ENCODE peak calls at places on chromosome 4, in eight cellular contexts. One of them, this sample, is unnamed.

GRCh38 chr4:162061214-162061613 is 102.6 kb downstream of the FSTL5 start:
- DNase-seq in cardiac muscle cell: no peak
- DNase-seq in endodermal cell: peak; percentile 63
- DNase-seq in spleen: no peak
- DNase-seq in body of pancreas: no peak
- DNase-seq in A549: peak; percentile 5
- DNase-seq in IMR-90: no peak
- DNase-seq in heart right ventricle: no peak
- DNase-seq in this sample: no peak

GRCh38 chr4:150315691-150316090 is 237.4 kb downstream of the DCLK2 start:
- DNase-seq in spleen: no peak
- DNase-seq in heart right ventricle: no peak
- DNase-seq in IMR-90: no peak
- DNase-seq in A549: no peak
- DNase-seq in cardiac muscle cell: no peak
- DNase-seq in endodermal cell: no peak
- DNase-seq in body of pancreas: no peak
- DNase-seq in this sample: no peak

GRCh38 chr4:97395980-97396562 is 747.2 kb downstream of the STPG2 start:
- DNase-seq in heart right ventricle: no peak
- DNase-seq in A549: peak; percentile 2
- DNase-seq in body of pancreas: no peak
- DNase-seq in spleen: no peak
- DNase-seq in endodermal cell: no peak
- DNase-seq in cardiac muscle cell: no peak
- DNase-seq in IMR-90: no peak
- DNase-seq in this sample: peak; percentile 11

GRCh38 chr4:119087121-119087520 is 48.5 kb upstream of the MYOZ2 start:
- DNase-seq in endodermal cell: no peak
- DNase-seq in A549: peak; percentile 31
- DNase-seq in IMR-90: no peak
- DNase-seq in body of pancreas: no peak
- DNase-seq in heart right ventricle: no peak
- DNase-seq in spleen: no peak
- DNase-seq in cardiac muscle cell: peak; percentile 34
- DNase-seq in this sample: no peak

GRCh38 chr4:44662623-44663006 is 11.2 kb upstream of the YIPF7 start:
- DNase-seq in endodermal cell: no peak
- DNase-seq in body of pancreas: no peak
- DNase-seq in IMR-90: no peak
- DNase-seq in cardiac muscle cell: no peak
- DNase-seq in A549: no peak
- DNase-seq in heart right ventricle: no peak
- DNase-seq in spleen: no peak
- DNase-seq in this sample: no peak

GRCh38 chr4:148390311-148390710 is 51.9 kb downstream of the NR3C2 start:
- DNase-seq in IMR-90: no peak
- DNase-seq in body of pancreas: no peak
- DNase-seq in heart right ventricle: no peak
- DNase-seq in spleen: no peak
- DNase-seq in cardiac muscle cell: no peak
- DNase-seq in endodermal cell: no peak
- DNase-seq in A549: no peak
- DNase-seq in this sample: no peak

GRCh38 chr4:26201119-26201518 is 119.7 kb upstream of the RBPJ start:
- DNase-seq in spleen: no peak
- DNase-seq in endodermal cell: no peak
- DNase-seq in IMR-90: no peak
- DNase-seq in body of pancreas: no peak
- DNase-seq in heart right ventricle: no peak
- DNase-seq in A549: no peak
- DNase-seq in cardiac muscle cell: no peak
- DNase-seq in this sample: no peak

GRCh38 chr4:132227349-132228165 is 921.5 kb upstream of the PCDH10 start:
- DNase-seq in body of pancreas: peak; percentile 38
- DNase-seq in spleen: no peak
- DNase-seq in A549: peak; percentile 62
- DNase-seq in heart right ventricle: peak; percentile 10
- DNase-seq in IMR-90: peak; percentile 2
- DNase-seq in cardiac muscle cell: peak; percentile 62
- DNase-seq in endodermal cell: peak; percentile 93
- DNase-seq in this sample: peak; percentile 60

GRCh38 chr4:183700407-183700806 is 41.3 kb downstream of the TRAPPC11 start:
- DNase-seq in IMR-90: no peak
- DNase-seq in A549: no peak
- DNase-seq in cardiac muscle cell: no peak
- DNase-seq in body of pancreas: no peak
- DNase-seq in endodermal cell: no peak
- DNase-seq in spleen: no peak
- DNase-seq in heart right ventricle: no peak
- DNase-seq in this sample: no peak

GRCh38 chr4:119210760-119211159 is 1.8 kb upstream of the USP53 start:
- DNase-seq in A549: peak; percentile 17
- DNase-seq in IMR-90: peak; percentile 68
- DNase-seq in heart right ventricle: no peak
- DNase-seq in body of pancreas: no peak
- DNase-seq in endodermal cell: no peak
- DNase-seq in cardiac muscle cell: peak; percentile 51
- DNase-seq in spleen: no peak
- DNase-seq in this sample: no peak

GRCh38 chr4:101706535-101707057 is 83.9 kb upstream of the BANK1 start:
- DNase-seq in spleen: no peak
- DNase-seq in heart right ventricle: no peak
- DNase-seq in body of pancreas: no peak
- DNase-seq in endodermal cell: no peak
- DNase-seq in IMR-90: no peak
- DNase-seq in cardiac muscle cell: no peak
- DNase-seq in A549: no peak
- DNase-seq in this sample: no peak

GRCh38 chr4:77600521-77601451 is 4.8 kb upstream of the CXCL13 start:
- DNase-seq in heart right ventricle: no peak
- DNase-seq in body of pancreas: peak; percentile 49
- DNase-seq in A549: peak; percentile 34
- DNase-seq in cardiac muscle cell: peak; percentile 61
- DNase-seq in IMR-90: peak; percentile 29
- DNase-seq in endodermal cell: peak; percentile 64
- DNase-seq in spleen: no peak
- DNase-seq in this sample: peak; percentile 14

GRCh38 chr4:128600996-128601857 is 208.3 kb upstream of the JADE1 start:
- DNase-seq in spleen: no peak
- DNase-seq in cardiac muscle cell: peak; percentile 99
- DNase-seq in IMR-90: peak; percentile 97
- DNase-seq in body of pancreas: peak; percentile 91
- DNase-seq in endodermal cell: peak; percentile 78
- DNase-seq in A549: peak; percentile 94
- DNase-seq in heart right ventricle: peak; percentile 41
- DNase-seq in this sample: peak; percentile 43

GRCh38 chr4:41214158-41215146 is at the start of gene APBB2:
- DNase-seq in spleen: peak; percentile 87
- DNase-seq in endodermal cell: peak; percentile 99
- DNase-seq in heart right ventricle: peak; percentile 95
- DNase-seq in A549: peak; percentile 95
- DNase-seq in IMR-90: peak; percentile 97
- DNase-seq in body of pancreas: peak; percentile 97
- DNase-seq in cardiac muscle cell: peak; percentile 99
- DNase-seq in this sample: peak; percentile 98

GRCh38 chr4:69799337-69799736 is 38.9 kb upstream of the SULT1B1 start:
- DNase-seq in spleen: no peak
- DNase-seq in IMR-90: no peak
- DNase-seq in A549: no peak
- DNase-seq in endodermal cell: no peak
- DNase-seq in body of pancreas: no peak
- DNase-seq in cardiac muscle cell: no peak
- DNase-seq in heart right ventricle: no peak
- DNase-seq in this sample: no peak

GRCh38 chr4:35649784-35650183 is 594.5 kb downstream of the ARAP2 start:
- DNase-seq in A549: no peak
- DNase-seq in cardiac muscle cell: no peak
- DNase-seq in endodermal cell: no peak
- DNase-seq in spleen: no peak
- DNase-seq in IMR-90: no peak
- DNase-seq in body of pancreas: no peak
- DNase-seq in heart right ventricle: no peak
- DNase-seq in this sample: no peak

GRCh38 chr4:30245140-30245539 is 475.0 kb upstream of the PCDH7 start:
- DNase-seq in endodermal cell: no peak
- DNase-seq in spleen: no peak
- DNase-seq in body of pancreas: no peak
- DNase-seq in cardiac muscle cell: no peak
- DNase-seq in A549: no peak
- DNase-seq in IMR-90: no peak
- DNase-seq in heart right ventricle: no peak
- DNase-seq in this sample: no peak

GRCh38 chr4:151417766-151418376 is 8.9 kb downstream of the FHIP1A start:
- DNase-seq in body of pancreas: peak; percentile 34
- DNase-seq in heart right ventricle: no peak
- DNase-seq in IMR-90: no peak
- DNase-seq in endodermal cell: no peak
- DNase-seq in A549: no peak
- DNase-seq in cardiac muscle cell: no peak
- DNase-seq in spleen: no peak
- DNase-seq in this sample: no peak

GRCh38 chr4:158170691-158171455 is 2.0 kb downstream of the GASK1B start:
- DNase-seq in heart right ventricle: peak; percentile 87
- DNase-seq in cardiac muscle cell: peak; percentile 70
- DNase-seq in body of pancreas: peak; percentile 73
- DNase-seq in spleen: peak; percentile 88
- DNase-seq in A549: no peak
- DNase-seq in IMR-90: peak; percentile 23
- DNase-seq in endodermal cell: peak; percentile 76
- DNase-seq in this sample: no peak

GRCh38 chr4:172042714-172043114 is 229.5 kb downstream of the GALNTL6 start:
- DNase-seq in IMR-90: no peak
- DNase-seq in endodermal cell: no peak
- DNase-seq in spleen: no peak
- DNase-seq in body of pancreas: peak; percentile 6
- DNase-seq in heart right ventricle: no peak
- DNase-seq in A549: peak; percentile 6
- DNase-seq in cardiac muscle cell: no peak
- DNase-seq in this sample: peak; percentile 18

GRCh38 chr4:106340774-106341173 is 24.4 kb downstream of the AIMP1 start:
- DNase-seq in IMR-90: no peak
- DNase-seq in heart right ventricle: no peak
- DNase-seq in cardiac muscle cell: no peak
- DNase-seq in A549: no peak
- DNase-seq in body of pancreas: no peak
- DNase-seq in endodermal cell: no peak
- DNase-seq in spleen: no peak
- DNase-seq in this sample: no peak

DNA sequence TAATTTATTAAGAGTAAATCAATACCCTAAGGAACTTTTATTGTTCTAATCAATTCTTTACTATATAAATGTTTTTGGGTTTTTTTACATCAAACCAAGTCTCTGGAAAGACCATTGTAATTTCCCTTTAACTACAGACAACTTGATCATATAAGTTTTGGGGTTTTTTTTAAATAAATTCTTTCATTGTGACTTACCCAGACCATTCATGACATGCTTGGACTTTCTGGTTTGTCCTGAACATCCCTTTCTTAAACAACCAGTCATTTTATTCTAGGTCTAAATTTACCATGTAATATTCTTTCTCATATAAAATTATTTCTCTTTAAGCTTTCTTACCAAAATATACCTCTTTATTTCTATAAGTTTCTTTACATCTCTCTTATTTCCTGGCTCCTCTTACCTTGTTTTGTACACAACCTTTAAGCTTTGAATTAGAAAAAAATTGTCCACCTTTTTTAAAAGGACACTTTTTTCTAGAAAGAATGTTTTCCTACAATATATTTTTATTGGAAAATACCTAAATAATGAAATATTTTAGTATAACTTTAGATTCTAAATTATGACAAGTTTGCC is 8.4 kb downstream of the CNGA1 start:
- DNase-seq in A549: peak; percentile 8
- DNase-seq in body of pancreas: no peak
- DNase-seq in heart right ventricle: no peak
- DNase-seq in IMR-90: no peak
- DNase-seq in spleen: no peak
- DNase-seq in cardiac muscle cell: no peak
- DNase-seq in endodermal cell: no peak
- DNase-seq in this sample: peak; percentile 9
- H3K9me3 ChIP-seq in A549: peaks cover 3% of the 10 kb centered on the region
- H3K9me3 ChIP-seq in body of pancreas: no peaks in the 10 kb centered on the region
- H3K9me3 ChIP-seq in heart right ventricle: peaks cover 47% of the 10 kb centered on the region
- H3K9me3 ChIP-seq in IMR-90: peaks cover 3% of the 10 kb centered on the region
- H3K9me3 ChIP-seq in spleen: peaks cover 47% of the 10 kb centered on the region
- H3K9me3 ChIP-seq in cardiac muscle cell: peaks cover 4% of the 10 kb centered on the region
- H3K9me3 ChIP-seq in endodermal cell: peaks cover 79% of the 10 kb centered on the region
- H3K9me3 ChIP-seq in this sample: peaks cover 27% of the 10 kb centered on the region

GRCh38 chr4:156983366-156983765 is 11.8 kb upstream of the PDGFC start:
- DNase-seq in body of pancreas: no peak
- DNase-seq in A549: peak; percentile 16
- DNase-seq in spleen: no peak
- DNase-seq in heart right ventricle: no peak
- DNase-seq in endodermal cell: no peak
- DNase-seq in IMR-90: peak; percentile 56
- DNase-seq in cardiac muscle cell: peak; percentile 48
- DNase-seq in this sample: peak; percentile 55
- TF ChIP-seq CTCF in body of pancreas: peak; percentile 58
- TF ChIP-seq CTCF in A549: no peak
- TF ChIP-seq CTCF in spleen: no peak
- TF ChIP-seq CTCF in heart right ventricle: peak; percentile 41
- TF ChIP-seq CTCF in endodermal cell: peak; percentile 68
- TF ChIP-seq CTCF in IMR-90: peak; percentile 64
- TF ChIP-seq CTCF in cardiac muscle cell: peak; percentile 55
- TF ChIP-seq CTCF in this sample: peak; percentile 57

GRCh38 chr4:92677805-92678204 is 374.0 kb downstream of the GRID2 start:
- DNase-seq in body of pancreas: no peak
- DNase-seq in spleen: no peak
- DNase-seq in heart right ventricle: no peak
- DNase-seq in A549: no peak
- DNase-seq in IMR-90: no peak
- DNase-seq in endodermal cell: no peak
- DNase-seq in cardiac muscle cell: no peak
- DNase-seq in this sample: no peak

DNA sequence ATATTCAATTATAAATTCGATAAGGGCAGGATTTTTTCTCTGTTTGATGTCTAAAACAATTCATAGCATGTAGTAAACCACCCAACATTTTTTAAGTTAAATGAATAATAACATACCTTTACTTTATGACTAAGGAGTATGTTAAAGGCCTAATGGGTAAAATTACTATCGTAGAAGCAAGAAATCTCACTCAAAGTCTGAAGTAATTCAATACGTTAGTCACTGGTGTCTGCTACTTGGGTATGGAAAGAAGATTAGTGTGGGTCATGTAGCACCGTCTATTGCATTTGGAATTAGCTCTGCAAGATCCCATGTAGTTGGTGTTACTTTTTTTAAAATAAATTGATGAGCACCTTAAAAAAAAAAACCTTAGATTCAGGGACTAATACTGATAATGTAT is 374.5 kb downstream of the GRID2 start:
- DNase-seq in body of pancreas: no peak
- DNase-seq in IMR-90: no peak
- DNase-seq in A549: no peak
- DNase-seq in cardiac muscle cell: no peak
- DNase-seq in heart right ventricle: no peak
- DNase-seq in spleen: no peak
- DNase-seq in endodermal cell: no peak
- DNase-seq in this sample: no peak
- H3K4me3 ChIP-seq in body of pancreas: no peak overlapping the region
- H3K4me3 ChIP-seq in IMR-90: no peak overlapping the region
- H3K4me3 ChIP-seq in A549: no peak overlapping the region
- H3K4me3 ChIP-seq in cardiac muscle cell: no peak overlapping the region
- H3K4me3 ChIP-seq in heart right ventricle: no peak overlapping the region
- H3K4me3 ChIP-seq in spleen: no peak overlapping the region
- H3K4me3 ChIP-seq in endodermal cell: no peak overlapping the region
- H3K4me3 ChIP-seq in this sample: no peak overlapping the region

GRCh38 chr4:28886934-28887333 is 1833.2 kb upstream of the PCDH7 start:
- DNase-seq in heart right ventricle: no peak
- DNase-seq in cardiac muscle cell: no peak
- DNase-seq in A549: no peak
- DNase-seq in IMR-90: peak; percentile 54
- DNase-seq in spleen: no peak
- DNase-seq in body of pancreas: no peak
- DNase-seq in endodermal cell: no peak
- DNase-seq in this sample: no peak
- H3K9me3 ChIP-seq in heart right ventricle: no peaks in the 10 kb centered on the region
- H3K9me3 ChIP-seq in cardiac muscle cell: no peaks in the 10 kb centered on the region
- H3K9me3 ChIP-seq in A549: no peaks in the 10 kb centered on the region
- H3K9me3 ChIP-seq in IMR-90: no peaks in the 10 kb centered on the region
- H3K9me3 ChIP-seq in spleen: no peaks in the 10 kb centered on the region
- H3K9me3 ChIP-seq in body of pancreas: no peaks in the 10 kb centered on the region
- H3K9me3 ChIP-seq in endodermal cell: peaks cover 7% of the 10 kb centered on the region
- H3K9me3 ChIP-seq in this sample: no peaks in the 10 kb centered on the region

This sample was measured in A673.